ENCODE peak calls at places on chromosome 3, in five cellular contexts. One of them, this sample, is unnamed.

GRCh38 chr3:171788546-171789351 is 21.5 kb downstream of the PLD1 start:
- DNase-seq in GM12864: no peak
- DNase-seq in OCI-LY7: no peak
- DNase-seq in heart right ventricle: no peak
- DNase-seq in HFFc6: peak; percentile 89
- DNase-seq in this sample: peak; percentile 90

GRCh38 chr3:182248349-182248880 is 536.7 kb downstream of the SOX2 start:
- DNase-seq in GM12864: no peak
- DNase-seq in HFFc6: no peak
- DNase-seq in heart right ventricle: no peak
- DNase-seq in OCI-LY7: peak; percentile 35
- DNase-seq in this sample: no peak

GRCh38 chr3:58962816-58963215 is 87.0 kb downstream of the CFAP20DC start:
- DNase-seq in heart right ventricle: no peak
- DNase-seq in GM12864: no peak
- DNase-seq in HFFc6: no peak
- DNase-seq in OCI-LY7: no peak
- DNase-seq in this sample: peak; percentile 11

GRCh38 chr3:178182337-178182761 is 353.9 kb upstream of the KCNMB2 start:
- DNase-seq in OCI-LY7: no peak
- DNase-seq in heart right ventricle: no peak
- DNase-seq in HFFc6: no peak
- DNase-seq in GM12864: no peak
- DNase-seq in this sample: no peak

GRCh38 chr3:42991369-42992315 is 12.5 kb downstream of the GASK1A start:
- DNase-seq in HFFc6: no peak
- DNase-seq in OCI-LY7: no peak
- DNase-seq in heart right ventricle: no peak
- DNase-seq in GM12864: no peak
- DNase-seq in this sample: no peak

GRCh38 chr3:13379191-13379830 is 40.8 kb downstream of the NUP210 start:
- DNase-seq in heart right ventricle: peak; percentile 27
- DNase-seq in GM12864: no peak
- DNase-seq in HFFc6: peak; percentile 85
- DNase-seq in OCI-LY7: no peak
- DNase-seq in this sample: peak; percentile 85

GRCh38 chr3:47836986-47837385 is 34.0 kb downstream of the DHX30 start:
- DNase-seq in heart right ventricle: no peak
- DNase-seq in OCI-LY7: no peak
- DNase-seq in GM12864: no peak
- DNase-seq in HFFc6: no peak
- DNase-seq in this sample: no peak

GRCh38 chr3:27356976-27357375 is 12.2 kb downstream of the NEK10 start:
- DNase-seq in OCI-LY7: no peak
- DNase-seq in heart right ventricle: no peak
- DNase-seq in GM12864: no peak
- DNase-seq in HFFc6: no peak
- DNase-seq in this sample: no peak

GRCh38 chr3:71689305-71689704 is 35.9 kb downstream of the EIF4E3 start:
- DNase-seq in heart right ventricle: no peak
- DNase-seq in OCI-LY7: no peak
- DNase-seq in GM12864: no peak
- DNase-seq in HFFc6: no peak
- DNase-seq in this sample: no peak

DNA sequence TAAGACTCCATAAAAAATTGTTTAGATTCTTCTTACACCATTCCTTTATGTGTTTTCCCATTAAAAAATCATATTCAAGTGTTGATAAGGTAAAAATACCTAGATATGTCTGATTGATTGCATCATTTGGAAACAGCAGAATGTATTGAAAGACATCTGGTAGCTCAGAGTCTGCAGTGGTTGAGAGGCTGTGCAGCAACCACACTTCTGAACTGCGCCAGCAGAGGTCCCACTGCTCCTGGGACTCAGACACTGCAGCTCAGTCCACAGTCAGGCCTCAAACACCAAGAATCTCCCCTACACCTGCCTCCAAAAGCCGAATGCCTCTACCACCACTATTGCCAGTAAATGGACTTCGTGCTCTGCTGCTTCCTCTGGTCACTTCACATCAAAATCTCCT is 176.9 kb upstream of the LMCD1 start:
- DNase-seq in OCI-LY7: peak; percentile 47
- DNase-seq in HFFc6: peak; percentile 27
- DNase-seq in heart right ventricle: peak; percentile 16
- DNase-seq in GM12864: peak; percentile 2
- DNase-seq in this sample: peak; percentile 35
- TF ChIP-seq CTCF in OCI-LY7: peak; percentile 74
- TF ChIP-seq CTCF in HFFc6: peak; percentile 77
- TF ChIP-seq CTCF in heart right ventricle: peak; percentile 13
- TF ChIP-seq CTCF in GM12864: peak; percentile 71
- TF ChIP-seq CTCF in this sample: peak; percentile 68

GRCh38 chr3:15523660-15524417 is 2.3 kb upstream of the COLQ start:
- DNase-seq in OCI-LY7: no peak
- DNase-seq in GM12864: no peak
- DNase-seq in HFFc6: no peak
- DNase-seq in heart right ventricle: no peak
- DNase-seq in this sample: no peak

GRCh38 chr3:15528881-15529537 is 7.5 kb upstream of the COLQ start:
- DNase-seq in HFFc6: no peak
- DNase-seq in GM12864: no peak
- DNase-seq in heart right ventricle: no peak
- DNase-seq in OCI-LY7: no peak
- DNase-seq in this sample: no peak

GRCh38 chr3:15531346-15531745 is 9.8 kb upstream of the COLQ start:
- DNase-seq in heart right ventricle: no peak
- DNase-seq in OCI-LY7: no peak
- DNase-seq in HFFc6: no peak
- DNase-seq in GM12864: no peak
- DNase-seq in this sample: no peak

GRCh38 chr3:15525790-15526189 is 4.3 kb upstream of the COLQ start:
- DNase-seq in heart right ventricle: no peak
- DNase-seq in OCI-LY7: no peak
- DNase-seq in HFFc6: no peak
- DNase-seq in GM12864: no peak
- DNase-seq in this sample: no peak

GRCh38 chr3:15527031-15527459 is 5.5 kb upstream of the COLQ start:
- DNase-seq in GM12864: no peak
- DNase-seq in OCI-LY7: peak; percentile 5
- DNase-seq in heart right ventricle: no peak
- DNase-seq in HFFc6: no peak
- DNase-seq in this sample: no peak
- TF ChIP-seq CTCF in GM12864: peak; percentile 60
- TF ChIP-seq CTCF in OCI-LY7: peak; percentile 40
- TF ChIP-seq CTCF in heart right ventricle: no peak
- TF ChIP-seq CTCF in HFFc6: peak; percentile 35
- TF ChIP-seq CTCF in this sample: peak; percentile 34

DNA sequence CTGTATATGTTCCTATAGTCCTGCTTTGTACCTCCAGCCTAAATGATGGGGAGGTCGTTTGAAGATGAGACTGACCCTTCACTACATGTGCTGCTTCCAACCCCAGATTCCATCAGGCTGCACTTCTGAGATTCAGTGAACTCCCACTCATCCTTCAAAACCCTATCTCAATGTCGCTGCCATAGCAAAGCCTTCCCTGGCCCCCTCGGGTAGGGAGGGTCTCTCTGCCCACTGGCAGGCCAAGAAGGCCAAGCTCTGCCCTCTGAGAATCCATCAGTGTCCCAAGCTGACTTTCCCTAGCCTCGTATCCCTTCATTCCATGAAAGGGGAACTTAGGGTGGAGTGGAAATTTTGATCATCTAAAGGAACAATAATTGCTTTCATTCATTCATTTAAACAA is 35.4 kb downstream of the TPRA1 start:
- DNase-seq in GM12864: no peak
- DNase-seq in heart right ventricle: no peak
- DNase-seq in HFFc6: no peak
- DNase-seq in OCI-LY7: no peak
- DNase-seq in this sample: no peak
- TF ChIP-seq CTCF in GM12864: no peak
- TF ChIP-seq CTCF in heart right ventricle: no peak
- TF ChIP-seq CTCF in HFFc6: no peak
- TF ChIP-seq CTCF in OCI-LY7: no peak
- TF ChIP-seq CTCF in this sample: no peak

GRCh38 chr3:176633511-176633910 is 563.8 kb downstream of the TBL1XR1 start:
- DNase-seq in OCI-LY7: no peak
- DNase-seq in GM12864: no peak
- DNase-seq in heart right ventricle: no peak
- DNase-seq in HFFc6: no peak
- DNase-seq in this sample: no peak
- TF ChIP-seq CTCF in OCI-LY7: no peak
- TF ChIP-seq CTCF in GM12864: no peak
- TF ChIP-seq CTCF in heart right ventricle: no peak
- TF ChIP-seq CTCF in HFFc6: no peak
- TF ChIP-seq CTCF in this sample: no peak

GRCh38 chr3:61812085-61812484 is 250.7 kb downstream of the PTPRG start:
- DNase-seq in heart right ventricle: no peak
- DNase-seq in HFFc6: no peak
- DNase-seq in GM12864: no peak
- DNase-seq in OCI-LY7: no peak
- DNase-seq in this sample: no peak

GRCh38 chr3:61810953-61811497 is 249.7 kb downstream of the PTPRG start:
- DNase-seq in HFFc6: no peak
- DNase-seq in OCI-LY7: no peak
- DNase-seq in GM12864: no peak
- DNase-seq in heart right ventricle: no peak
- DNase-seq in this sample: no peak

GRCh38 chr3:61809879-61810278 is 248.5 kb downstream of the PTPRG start:
- DNase-seq in OCI-LY7: no peak
- DNase-seq in HFFc6: no peak
- DNase-seq in heart right ventricle: peak; percentile 83
- DNase-seq in GM12864: no peak
- DNase-seq in this sample: peak; percentile 43

GRCh38 chr3:61812517-61812916 is 251.1 kb downstream of the PTPRG start:
- DNase-seq in HFFc6: peak; percentile 26
- DNase-seq in OCI-LY7: no peak
- DNase-seq in heart right ventricle: no peak
- DNase-seq in GM12864: no peak
- DNase-seq in this sample: no peak

GRCh38 chr3:61811652-61812051 is 250.3 kb downstream of the PTPRG start:
- DNase-seq in HFFc6: no peak
- DNase-seq in OCI-LY7: no peak
- DNase-seq in GM12864: no peak
- DNase-seq in heart right ventricle: no peak
- DNase-seq in this sample: no peak
- TF ChIP-seq CTCF in HFFc6: no peak
- TF ChIP-seq CTCF in OCI-LY7: no peak
- TF ChIP-seq CTCF in GM12864: no peak
- TF ChIP-seq CTCF in heart right ventricle: no peak
- TF ChIP-seq CTCF in this sample: no peak

GRCh38 chr3:152589644-152590043 is 245.3 kb upstream of the P2RY1 start:
- DNase-seq in OCI-LY7: no peak
- DNase-seq in GM12864: no peak
- DNase-seq in HFFc6: no peak
- DNase-seq in heart right ventricle: no peak
- DNase-seq in this sample: no peak
- TF ChIP-seq CTCF in OCI-LY7: no peak
- TF ChIP-seq CTCF in GM12864: no peak
- TF ChIP-seq CTCF in HFFc6: no peak
- TF ChIP-seq CTCF in heart right ventricle: no peak
- TF ChIP-seq CTCF in this sample: no peak

DNA sequence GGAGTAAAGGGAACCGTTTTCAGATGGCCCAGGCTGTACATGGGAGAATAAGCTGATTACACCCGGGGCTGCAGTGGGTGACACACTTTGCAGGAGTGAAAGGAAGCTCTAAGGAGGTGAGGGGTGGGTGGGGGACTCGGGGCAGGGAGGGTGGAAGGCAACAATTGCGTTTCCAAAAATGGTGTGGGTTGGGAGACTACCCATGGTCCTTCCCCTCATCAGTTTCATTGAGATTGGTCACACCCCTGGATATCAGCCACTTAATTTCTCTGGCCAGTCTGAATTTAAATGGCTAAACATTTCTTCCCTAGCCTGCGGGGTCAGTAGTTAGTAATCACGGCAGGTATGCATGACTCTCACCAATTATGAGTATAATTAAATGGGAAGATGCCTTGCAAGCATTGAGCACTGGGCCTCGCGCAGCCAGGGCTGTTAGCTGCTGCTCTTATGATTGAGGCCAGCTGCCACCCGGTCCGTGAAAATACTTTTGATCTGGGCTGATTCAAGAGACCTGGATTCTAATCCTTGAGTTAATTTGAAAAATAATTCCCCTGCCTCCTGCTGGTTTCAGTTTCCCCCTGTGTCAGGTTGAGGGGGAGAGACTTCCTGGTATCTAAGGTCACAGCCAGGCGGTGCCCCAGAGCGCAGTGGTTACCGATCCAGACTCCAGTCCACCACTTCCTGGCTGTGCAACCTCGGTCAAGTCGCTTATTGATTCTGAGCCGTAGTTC is 23.3 kb downstream of the SLC6A6 start:
- DNase-seq in HFFc6: no peak
- DNase-seq in GM12864: peak; percentile 53
- DNase-seq in OCI-LY7: peak; percentile 55
- DNase-seq in heart right ventricle: no peak
- DNase-seq in this sample: no peak
- TF ChIP-seq CTCF in HFFc6: no peak
- TF ChIP-seq CTCF in GM12864: peak; percentile 42
- TF ChIP-seq CTCF in OCI-LY7: peak; percentile 41
- TF ChIP-seq CTCF in heart right ventricle: no peak
- TF ChIP-seq CTCF in this sample: peak; percentile 36

DNA sequence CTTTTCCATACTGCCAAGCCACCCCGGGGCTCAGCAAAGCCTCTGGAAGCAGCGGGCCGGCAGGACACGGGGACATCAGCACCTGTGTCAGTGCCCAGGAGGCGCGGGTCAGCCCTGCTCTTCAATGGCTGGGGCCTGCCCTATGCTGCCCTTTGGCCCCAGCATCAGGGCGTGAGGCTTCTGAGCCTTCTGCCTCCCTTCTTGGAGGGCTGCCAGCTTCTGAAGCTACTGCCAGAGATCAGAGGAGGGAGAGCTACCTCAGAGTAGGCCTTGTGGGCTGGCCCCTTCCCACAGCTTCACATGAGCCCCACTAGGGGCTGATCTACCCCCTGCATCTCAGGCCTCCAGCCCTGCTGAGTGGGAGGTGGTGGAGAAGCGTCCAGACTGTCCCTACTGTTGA is 13.0 kb upstream of the TMEM115 start:
- DNase-seq in heart right ventricle: no peak
- DNase-seq in GM12864: no peak
- DNase-seq in HFFc6: no peak
- DNase-seq in OCI-LY7: no peak
- DNase-seq in this sample: no peak
- TF ChIP-seq CTCF in heart right ventricle: no peak
- TF ChIP-seq CTCF in GM12864: no peak
- TF ChIP-seq CTCF in HFFc6: no peak
- TF ChIP-seq CTCF in OCI-LY7: no peak
- TF ChIP-seq CTCF in this sample: no peak

DNA sequence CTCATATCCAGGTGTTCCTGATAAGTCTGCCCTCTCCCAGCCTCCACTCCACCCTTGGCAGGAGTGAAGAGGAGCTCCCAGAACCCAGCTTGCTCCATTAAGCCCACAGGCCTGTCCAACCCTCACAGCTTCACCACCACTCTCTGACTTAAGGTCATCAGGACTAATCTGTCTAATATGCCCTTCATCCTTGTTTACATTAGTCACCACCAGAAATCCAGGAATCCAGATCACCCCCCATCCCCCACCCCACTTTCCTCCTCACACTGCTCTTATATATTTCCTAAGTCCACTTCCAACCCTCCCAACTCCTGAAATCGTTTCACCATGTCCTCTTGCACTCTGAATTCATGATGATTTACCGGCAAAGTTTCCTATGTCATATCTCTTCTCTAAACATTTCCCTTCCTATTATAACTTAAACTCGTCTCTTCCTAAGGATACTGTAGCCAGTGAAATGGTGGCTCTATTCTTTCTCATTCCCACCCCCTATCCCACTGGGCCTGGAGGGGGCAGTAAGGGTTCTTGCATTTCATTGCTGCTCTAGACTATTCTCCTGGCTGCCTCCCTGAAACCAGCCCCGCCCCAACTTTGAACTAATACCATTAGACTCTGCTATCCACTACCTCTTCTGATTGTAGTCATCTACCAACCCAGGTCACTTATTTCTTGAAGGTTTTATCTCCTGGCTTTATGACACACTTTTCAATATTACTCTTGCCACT is 43.4 kb downstream of the PPP2R3A start:
- DNase-seq in GM12864: no peak
- DNase-seq in heart right ventricle: no peak
- DNase-seq in HFFc6: no peak
- DNase-seq in OCI-LY7: no peak
- DNase-seq in this sample: no peak
- TF ChIP-seq CTCF in GM12864: no peak
- TF ChIP-seq CTCF in heart right ventricle: no peak
- TF ChIP-seq CTCF in HFFc6: no peak
- TF ChIP-seq CTCF in OCI-LY7: no peak
- TF ChIP-seq CTCF in this sample: no peak